ENCODE peak calls at places on chromosomes 4 and X, in five cellular contexts. T is CD4-positive, alpha-beta T cell; B is stimulated activated memory B cell treated with anti-CD40 and anti-IgM and Interleukin-4, amounts not matched to agents 10 μg/mL and 1 μg/mL and 100 μg/mL, for 72 hours; F is stimulated activated effector memory CD8-positive, alpha-beta T cell treated with anti-CD3 and anti-CD28 coated beads, Interleukin-12 subunit alpha, Interleukin-12 subunit beta, amount 100 ng/mL, for 72 hours; Y is left lung. E is an unnamed sample.

GRCh38 chr4:113467581-113467980 is 294.0 kb downstream of the CAMK2D start:
- ATAC-seq in T (no peak), B (no peak), F (no peak), Y (peak), E (no peak)

GRCh38 chrX:110051559-110051958 is 48.6 kb downstream of the TMEM164 start:
- ATAC-seq in T (no peak), B (no peak), F (no peak), Y (no peak), E (no peak)

GRCh38 chrX:91122141-91122540 is 312.5 kb upstream of the PABPC5 start:
- ATAC-seq in T (no peak), B (no peak), F (no peak), Y (no peak), E (no peak)

GRCh38 chr4:91099666-91100065 is 972.5 kb downstream of the CCSER1 start:
- ATAC-seq in T (no peak), B (no peak), F (no peak), Y (no peak), E (no peak)

GRCh38 chr4:16909245-16909644 is 10.8 kb upstream of the LDB2 start:
- ATAC-seq in T (no peak), B (no peak), F (no peak), Y (no peak), E (no peak)

GRCh38 chr4:142164767-142165500 is 528.6 kb downstream of the IL15 start:
- ATAC-seq in T (no peak), B (no peak), F (peak), Y (no peak), E (peak)

GRCh38 chrX:107324493-107325310 is 118.3 kb downstream of the DNAAF6 start:
- ATAC-seq in T (no peak), B (no peak), F (peak), Y (peak), E (no peak)

GRCh38 chr4:3476936-3477749 is 14.0 kb downstream of the DOK7 start:
- ATAC-seq in T (no peak), B (no peak), F (no peak), Y (no peak), E (no peak)

GRCh38 chr4:176209535-176209934 is 14.2 kb upstream of the SPATA4 start:
- ATAC-seq in T (no peak), B (no peak), F (no peak), Y (no peak), E (no peak)

GRCh38 chr4:124290678-124291077 is 421.9 kb downstream of the ANKRD50 start:
- ATAC-seq in T (no peak), B (no peak), F (no peak), Y (no peak), E (no peak)

E was measured in activated T-helper 17 cell treated with anti-CD3 and anti-CD28 coated beads, Interleukin-2, amount 50 U/mL, for 72 hours.